ENCODE peak calls at places on chromosomes 5 and 9, in seven cellular contexts. W is tibial nerve, N is ovary, O is spleen, K is Panc1, E is HCT116, P is HepG2. D is an unnamed sample.

GRCh38 chr5:135826221-135826525 is 8.3 kb upstream of the SLC25A48 start:
- DNase-seq in W (no peak), N (no peak), O (no peak), K (no peak), E (no peak), P (no peak), D (no peak)

GRCh38 chr9:456365-456764 is 241.7 kb downstream of the DOCK8 start:
- DNase-seq in W (no peak), N (no peak), O (no peak), K (no peak), E (no peak), P (no peak), D (no peak)

GRCh38 chr5:159214486-159215271 is 5.3 kb upstream of the RNF145 start:
- DNase-seq in W (no peak), N (no peak), O (no peak), K (no peak), E (no peak), P (no peak), D (no peak)

GRCh38 chr5:171407234-171407633 is 12.2 kb upstream of the FGF18 start:
- DNase-seq in W (no peak), N (no peak), O (no peak), K (no peak), E (no peak), P (no peak), D (no peak)

GRCh38 chr5:57692582-57693487 is 210.2 kb upstream of the ACTBL2 start:
- DNase-seq in W (peak; percentile 58), N (peak; percentile 77), O (no peak), K (peak; percentile 95), E (peak; percentile 94), P (peak; percentile 92), D (no peak)

GRCh38 chr5:133403741-133404364 is 208.5 kb downstream of the FSTL4 start:
- DNase-seq in W (no peak), N (no peak), O (no peak), K (no peak), E (no peak), P (no peak), D (no peak)

GRCh38 chr9:83247732-83248131 is 184.8 kb upstream of the RASEF start:
- DNase-seq in W (no peak), N (no peak), O (no peak), K (no peak), E (no peak), P (no peak), D (no peak)

GRCh38 chr5:50576686-50577256 is 89.7 kb upstream of the PARP8 start:
- DNase-seq in W (no peak), N (no peak), O (no peak), K (no peak), E (no peak), P (no peak), D (no peak)

GRCh38 chr9:93268551-93269314 is 84.8 kb downstream of the WNK2 start:
- DNase-seq in W (no peak), N (no peak), O (peak; percentile 88), K (no peak), E (no peak), P (no peak), D (no peak)

GRCh38 chr9:111898331-111899096 is 1.9 kb downstream of the UGCG start:
- DNase-seq in W (no peak), N (no peak), O (no peak), K (no peak), E (no peak), P (no peak), D (no peak)

GRCh38 chr5:80399553-80400239 is 8.2 kb upstream of the ZFYVE16 start:
- DNase-seq in W (peak; percentile 18), N (no peak), O (no peak), K (peak; percentile 39), E (no peak), P (peak; percentile 11), D (peak; percentile 72)

GRCh38 chr9:2158729-2159128 is 143.6 kb downstream of the SMARCA2 start:
- DNase-seq in W (no peak), N (no peak), O (no peak), K (no peak), E (no peak), P (no peak), D (no peak)

GRCh38 chr5:141382469-141383294 is at the start of gene PCDHGA7:
- DNase-seq in W (no peak), N (no peak), O (no peak), K (no peak), E (no peak), P (no peak), D (no peak)

GRCh38 chr5:113235884-113236283 is 198.9 kb downstream of the TSSK1B start:
- DNase-seq in W (no peak), N (no peak), O (no peak), K (no peak), E (peak; percentile 62), P (no peak), D (no peak)

GRCh38 chr5:73541981-73542380 is 23.5 kb downstream of the ANKRA2 start:
- DNase-seq in W (no peak), N (no peak), O (no peak), K (no peak), E (no peak), P (no peak), D (no peak)

GRCh38 chr9:134405527-134405926 is 79.3 kb downstream of the RXRA start:
- DNase-seq in W (no peak), N (no peak), O (peak; percentile 93), K (no peak), E (no peak), P (no peak), D (peak; percentile 74)

GRCh38 chr5:14665949-14666741 is 1.6 kb downstream of the OTULIN start:
- DNase-seq in W (no peak), N (no peak), O (peak; percentile 84), K (no peak), E (no peak), P (peak; percentile 41), D (no peak)

GRCh38 chr9:121283856-121284732 is 16.1 kb downstream of the GSN start:
- DNase-seq in W (no peak), N (no peak), O (no peak), K (no peak), E (no peak), P (no peak), D (no peak)

GRCh38 chr5:135605221-135605620 is 26.4 kb upstream of the CXCL14 start:
- DNase-seq in W (no peak), N (no peak), O (no peak), K (no peak), E (no peak), P (no peak), D (no peak)

DNA sequence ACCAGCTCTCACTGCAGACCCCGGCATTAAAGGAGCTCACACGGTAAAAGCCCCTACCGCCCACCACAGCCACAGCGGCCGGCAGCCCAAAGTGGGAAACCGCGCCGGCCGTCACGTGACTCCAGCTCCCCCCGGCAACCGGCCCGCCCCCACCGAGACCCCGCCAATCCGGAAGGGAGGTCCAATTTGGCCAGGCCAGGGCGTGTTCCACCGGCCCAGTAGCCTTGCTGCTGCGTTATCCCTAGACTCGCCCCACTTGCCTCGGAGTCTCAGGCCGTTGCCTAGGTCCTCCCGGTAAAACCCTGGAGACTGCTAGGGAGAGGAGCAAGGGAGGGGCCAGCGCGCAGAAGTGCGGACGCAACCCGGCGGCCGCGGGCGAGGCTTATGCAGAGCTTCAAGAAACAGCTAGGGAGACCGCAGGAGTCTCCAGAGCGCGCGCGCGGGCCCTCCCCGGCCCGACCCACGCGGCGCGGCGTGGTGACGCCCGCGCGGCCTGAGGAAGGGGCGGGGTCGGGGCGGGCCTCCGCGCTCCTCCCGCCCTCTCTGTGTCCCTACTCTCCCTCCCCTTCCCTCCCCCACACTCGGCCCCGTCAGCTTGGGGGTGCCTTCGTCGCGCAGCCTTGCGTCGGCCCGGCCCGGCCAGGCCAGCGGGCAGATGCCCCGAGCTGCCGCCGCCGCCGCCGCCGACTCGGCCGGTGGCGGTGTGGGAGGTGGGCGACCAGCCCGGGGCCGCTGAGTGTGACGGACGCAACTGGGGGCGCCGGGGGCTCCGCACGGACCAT is at the start of gene RIC1:
- DNase-seq in W (peak; percentile 86), N (peak; percentile 89), O (peak; percentile 98), K (no peak), E (peak; percentile 83), P (peak; percentile 81), D (peak; percentile 81)
- H3K27ac ChIP-seq in W (peak within 1 kb of the TSS; percentile 95), N (peak within 1 kb of the TSS; percentile 99), O (peak within 1 kb of the TSS; percentile 96), K (peak within 1 kb of the TSS; percentile 76), E (peak within 1 kb of the TSS; percentile 92), P (peak within 1 kb of the TSS; percentile 80), D (peak within 1 kb of the TSS; percentile 95)

DNA sequence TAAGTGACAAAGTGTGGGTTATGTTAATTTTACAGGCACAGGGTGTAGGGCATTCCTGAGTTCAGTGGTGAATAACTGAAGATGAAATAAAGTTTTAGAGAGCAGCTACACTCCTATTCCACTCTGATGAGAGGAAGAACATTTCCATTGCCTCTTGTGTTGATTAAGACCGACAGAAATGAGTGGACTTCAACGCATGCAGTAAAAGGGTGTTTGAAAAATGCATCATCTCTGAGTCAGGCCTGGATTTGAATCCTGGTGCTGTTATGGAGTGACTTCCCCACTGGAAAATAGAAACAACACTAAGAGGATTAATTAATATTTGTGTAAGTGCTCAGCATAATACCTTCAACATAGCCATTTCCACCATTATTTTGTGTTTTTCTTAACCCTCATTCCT is 86.3 kb downstream of the PRR16 start:
- DNase-seq in W (no peak), N (no peak), O (no peak), K (no peak), E (no peak), P (no peak), D (no peak)
- H3K27ac ChIP-seq in W (no peak overlapping the region), N (no peak overlapping the region), O (no peak overlapping the region), K (no peak overlapping the region), E (no peak overlapping the region), P (no peak overlapping the region), D (no peak overlapping the region)

GRCh38 chr5:91168859-91169258 is 214.3 kb downstream of the ARRDC3 start:
- DNase-seq in W (no peak), N (no peak), O (no peak), K (no peak), E (no peak), P (no peak), D (no peak)

GRCh38 chr5:91166040-91166807 is 216.9 kb downstream of the ARRDC3 start:
- DNase-seq in W (no peak), N (no peak), O (no peak), K (no peak), E (no peak), P (no peak), D (no peak)

GRCh38 chr5:91174418-91174817 is 208.7 kb downstream of the ARRDC3 start:
- DNase-seq in W (no peak), N (no peak), O (no peak), K (no peak), E (no peak), P (no peak), D (no peak)

GRCh38 chr5:91171322-91171721 is 211.8 kb downstream of the ARRDC3 start:
- DNase-seq in W (no peak), N (no peak), O (no peak), K (no peak), E (no peak), P (no peak), D (no peak)

DNA sequence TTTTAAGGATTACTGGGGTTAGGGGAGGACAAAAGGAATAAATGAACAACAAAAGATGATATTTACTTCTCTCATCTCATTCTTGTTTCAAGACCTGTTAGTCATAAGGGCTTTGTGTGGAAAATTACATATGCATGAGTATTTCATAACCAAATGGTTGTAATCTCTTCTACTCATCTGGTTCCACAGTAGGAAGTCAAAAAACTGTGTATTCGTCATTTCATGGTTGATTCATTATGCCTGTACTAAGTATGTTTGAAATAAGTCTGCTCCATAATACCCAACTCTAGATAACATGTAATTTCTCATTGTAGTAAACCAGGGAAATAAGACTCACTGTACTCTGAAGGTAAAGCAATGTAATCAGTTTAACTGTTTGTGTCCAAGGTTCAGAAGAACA is 212.9 kb downstream of the ARRDC3 start:
- DNase-seq in W (no peak), N (no peak), O (no peak), K (no peak), E (no peak), P (no peak), D (peak; percentile 73)
- H3K27ac ChIP-seq in W (no peak overlapping the region), N (no peak overlapping the region), O (no peak overlapping the region), K (no peak overlapping the region), E (no peak overlapping the region), P (no peak overlapping the region), D (peak overlapping the region; percentile 46)

GRCh38 chr5:96149021-96149420 is 187.4 kb upstream of the ELL2 start:
- DNase-seq in W (no peak), N (no peak), O (no peak), K (no peak), E (no peak), P (no peak), D (no peak)
- H3K27ac ChIP-seq in W (no peak overlapping the region), N (no peak overlapping the region), O (no peak overlapping the region), K (peak overlapping the region; percentile 44), E (no peak overlapping the region), P (no peak overlapping the region), D (no peak overlapping the region)